ENCODE peak calls at places on chromosomes 6 and 20, in seven cellular contexts. Q, N, V, P, O, A and M are unnamed samples.

GRCh38 chr6:143675946-143676345 is 1.8 kb upstream of the PHACTR2 start:
- DNase-seq in N (no peak), V (no peak), P (peak; percentile 71), O (peak; percentile 62), Q (no peak), A (no peak), M (peak; percentile 71)

GRCh38 chr6:110560239-110561015 is 84.0 kb upstream of the SLC22A16 start:
- DNase-seq in Q (no peak), A (no peak), O (no peak), V (no peak), P (no peak), N (no peak), M (no peak)

GRCh38 chr20:35344354-35344837 is 52.2 kb upstream of the FAM83C start:
- DNase-seq in P (peak; percentile 97), Q (peak; percentile 70), V (peak; percentile 76), O (peak; percentile 91), A (peak; percentile 84), N (no peak), M (peak; percentile 93)

GRCh38 chr6:4666886-4667513 is 109.2 kb upstream of the CDYL start:
- DNase-seq in A (no peak), N (no peak), V (no peak), P (no peak), O (no peak), Q (no peak), M (no peak)

GRCh38 chr6:2378891-2379652 is 133.7 kb upstream of the GMDS start:
- DNase-seq in V (no peak), P (peak; percentile 37), A (peak; percentile 67), Q (no peak), O (peak; percentile 41), N (no peak), M (peak; percentile 40)

GRCh38 chr6:16299861-16300260 is 61.5 kb downstream of the GMPR start:
- DNase-seq in P (no peak), Q (no peak), A (no peak), O (no peak), V (no peak), N (no peak), M (no peak)

GRCh38 chr20:47016068-47016664 is 121.5 kb downstream of the EYA2 start:
- DNase-seq in N (no peak), V (no peak), A (no peak), Q (no peak), P (no peak), O (no peak), M (no peak)

GRCh38 chr20:49858076-49858565 is 45.5 kb downstream of the SLC9A8 start:
- DNase-seq in N (no peak), O (peak; percentile 40), Q (no peak), V (no peak), P (peak; percentile 70), A (no peak), M (no peak)

GRCh38 chr20:60851826-60852704 is 400.0 kb upstream of the CDH4 start:
- DNase-seq in N (peak; percentile 21), P (no peak), A (no peak), O (no peak), Q (no peak), V (no peak), M (no peak)

GRCh38 chr20:62338294-62338620 is 28.9 kb downstream of the LAMA5 start:
- DNase-seq in P (no peak), A (no peak), O (no peak), Q (no peak), N (no peak), V (no peak), M (no peak)

GRCh38 chr20:62336775-62337557 is 30.1 kb downstream of the LAMA5 start:
- DNase-seq in A (no peak), V (no peak), N (no peak), Q (no peak), P (no peak), O (no peak), M (no peak)

GRCh38 chr20:62342910-62343309 is 24.2 kb downstream of the LAMA5 start:
- DNase-seq in A (no peak), P (no peak), V (no peak), Q (no peak), O (no peak), N (no peak), M (no peak)

GRCh38 chr20:62337558-62338293 is 29.4 kb downstream of the LAMA5 start:
- DNase-seq in A (no peak), V (no peak), P (no peak), Q (no peak), O (no peak), N (no peak), M (no peak)

DNA sequence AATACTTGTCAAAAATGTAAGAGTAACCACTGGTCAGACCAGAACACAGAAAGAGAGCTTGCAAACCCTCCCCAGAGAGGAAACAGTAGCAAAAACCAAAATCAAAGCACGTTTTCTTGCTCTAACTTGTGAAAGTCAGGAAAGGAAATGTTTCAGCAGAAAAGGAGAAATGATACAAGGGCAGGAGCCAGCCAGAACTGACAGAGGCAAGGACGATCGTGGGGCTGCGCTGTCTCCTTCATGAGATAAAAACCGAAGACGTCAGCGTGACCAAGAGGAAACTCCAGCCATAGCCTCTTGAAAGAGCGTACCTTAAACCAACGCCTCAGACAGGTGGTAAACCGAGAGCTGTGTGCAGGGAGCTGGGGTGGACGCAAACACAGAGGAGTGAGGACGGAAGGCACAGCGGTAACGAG is 27.5 kb downstream of the LAMA5 start:
- DNase-seq in O (no peak), P (no peak), N (no peak), V (no peak), Q (no peak), A (no peak), M (no peak)
- H3K4me3 ChIP-seq in O (no peak overlapping the region), P (no peak overlapping the region), N (no peak overlapping the region), V (no peak overlapping the region), Q (no peak overlapping the region), A (no peak overlapping the region), M (no peak overlapping the region)

DNA sequence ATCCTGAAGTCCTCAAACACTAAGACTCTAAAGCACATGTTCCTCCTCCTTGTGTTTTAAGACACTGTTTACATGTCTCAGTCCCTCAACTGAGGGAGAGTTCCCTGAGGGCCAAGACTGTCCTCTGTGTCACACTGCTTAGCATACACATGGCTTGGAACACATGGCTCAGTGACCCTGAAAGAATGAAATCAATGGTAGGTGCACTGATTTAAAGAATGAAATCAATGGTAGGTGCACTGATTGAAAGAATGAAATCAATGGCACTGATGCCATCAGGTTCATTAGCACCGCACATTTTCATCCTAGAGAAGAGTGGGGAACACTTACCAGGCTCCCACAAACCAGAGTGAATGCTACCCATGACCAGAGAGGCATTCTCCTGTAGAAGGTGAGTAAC is 9.8 kb downstream of the TOMM34 start:
- DNase-seq in A (no peak), N (no peak), V (no peak), O (no peak), Q (no peak), P (no peak), M (no peak)
- TF ChIP-seq CTCF in A (no peak), N (no peak), V (no peak), O (no peak), Q (no peak), P (no peak), M (no peak)

DNA sequence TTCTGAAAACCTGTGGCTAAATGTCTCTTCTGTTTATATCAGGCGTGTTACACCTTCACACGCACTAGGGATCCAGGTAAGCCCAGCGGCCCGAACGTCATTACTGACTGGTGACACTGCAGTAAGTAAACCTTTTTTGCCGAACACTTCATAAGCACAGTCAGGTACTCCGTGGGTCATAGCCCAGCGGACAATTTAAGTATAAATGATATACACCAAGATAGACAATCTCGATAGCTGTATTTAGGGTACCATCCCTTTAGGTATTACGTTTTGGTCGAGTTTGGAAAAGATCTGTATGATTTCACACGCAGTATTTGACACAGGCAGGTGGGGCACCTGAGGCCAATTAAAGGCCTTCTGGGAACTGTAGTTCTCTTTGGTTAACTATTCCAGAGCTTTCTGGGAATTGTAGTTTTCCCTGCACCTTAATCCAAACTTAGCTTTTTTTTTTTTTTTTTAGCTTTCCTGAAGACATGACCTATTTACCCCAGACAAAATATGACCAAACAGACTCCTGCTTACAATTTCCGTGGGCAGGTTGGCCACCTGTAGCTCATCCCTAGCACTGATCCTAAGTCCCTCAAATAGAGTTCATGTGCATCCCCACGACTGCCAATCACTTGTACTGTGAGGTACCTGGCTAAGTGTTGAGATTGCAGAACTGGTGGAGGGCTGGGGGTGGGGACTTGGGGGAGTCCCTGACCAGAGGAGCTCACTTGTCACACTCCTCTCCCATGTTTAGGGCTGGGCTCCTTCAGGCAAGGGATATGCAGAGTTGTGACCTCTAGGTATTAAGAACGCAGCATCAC is 908 bp upstream of the EHMT2 start:
- DNase-seq in P (peak; percentile 50), A (no peak), Q (no peak), O (peak; percentile 56), N (peak; percentile 42), V (no peak), M (peak; percentile 56)
- H3K4me3 ChIP-seq in P (peak overlapping the region; percentile 98), A (peak overlapping the region; percentile 89), Q (peak overlapping the region; percentile 96), O (peak overlapping the region; percentile 99), N (peak overlapping the region; percentile 80), V (peak overlapping the region; percentile 9), M (peak overlapping the region; percentile 69)

GRCh38 chr20:21129861-21130260 is 4.0 kb downstream of the KIZ start:
- DNase-seq in A (no peak), P (no peak), Q (no peak), N (no peak), O (no peak), V (no peak), M (no peak)
- TF ChIP-seq CTCF in A (peak; percentile 28), P (no peak), Q (no peak), N (no peak), O (no peak), V (no peak), M (no peak)

DNA sequence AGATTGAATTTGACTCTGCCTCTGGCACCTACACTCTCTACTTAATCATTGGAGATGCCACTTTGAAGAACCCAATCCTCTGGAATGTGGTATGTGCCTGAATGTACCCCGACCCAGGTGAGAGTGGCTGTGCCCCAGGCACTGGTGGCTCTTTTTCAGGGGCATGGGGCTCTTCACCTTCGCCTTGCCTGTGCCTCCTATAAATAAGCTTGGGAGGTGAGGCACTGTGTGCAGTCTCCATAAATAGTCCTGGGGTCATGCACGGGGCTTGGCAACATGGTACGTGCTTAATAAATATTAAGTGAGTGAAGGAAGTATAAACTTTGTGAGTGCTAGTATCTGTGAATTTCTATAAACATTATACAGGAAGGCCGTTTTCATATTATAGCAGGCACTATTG is 33.0 kb downstream of the GHRH start:
- DNase-seq in N (no peak), P (no peak), Q (no peak), V (no peak), O (no peak), A (no peak), M (no peak)
- H3K4me3 ChIP-seq in N (no peak overlapping the region), P (no peak overlapping the region), Q (no peak overlapping the region), V (no peak overlapping the region), O (no peak overlapping the region), A (no peak overlapping the region), M (no peak overlapping the region)

DNA sequence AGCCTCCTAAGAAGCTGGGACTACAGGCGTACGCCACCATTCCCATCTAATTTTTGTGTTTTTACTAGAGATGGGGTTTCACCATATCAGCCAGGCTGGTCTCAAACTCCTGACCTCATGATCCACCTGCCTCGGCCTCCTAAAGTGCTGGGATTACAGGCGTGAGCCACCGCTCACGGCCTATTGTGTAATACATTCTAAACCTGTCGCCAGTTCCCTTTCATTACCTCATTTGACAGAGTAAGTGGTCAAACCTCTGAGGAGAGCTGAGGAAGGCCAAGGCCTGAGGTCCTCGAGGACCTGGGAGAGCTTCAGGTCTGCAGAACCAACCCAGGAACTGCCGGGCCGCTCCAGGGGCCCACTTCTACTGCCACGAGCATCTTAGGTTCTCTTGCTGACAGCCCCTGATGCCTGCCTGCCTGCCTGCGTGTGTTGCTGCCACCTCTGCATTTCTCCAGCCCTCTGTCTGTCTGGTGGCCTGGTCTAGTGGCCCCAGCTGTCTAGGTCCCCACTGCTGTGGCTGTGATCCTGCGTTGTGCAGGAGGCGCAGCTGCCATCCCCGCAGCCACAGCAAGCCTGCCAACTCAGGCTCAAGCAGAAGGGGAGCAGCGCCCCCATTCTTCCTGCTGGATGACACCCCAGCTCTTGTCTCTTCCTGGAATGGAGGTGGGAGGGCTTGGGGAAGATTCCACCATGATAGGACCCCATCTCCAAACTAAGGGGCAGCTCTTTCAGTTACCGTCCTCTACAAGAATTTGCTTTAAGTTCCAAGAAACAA is 45.3 kb downstream of the PRR18 start:
- DNase-seq in V (no peak), N (no peak), Q (no peak), P (no peak), O (no peak), A (no peak), M (no peak)
- TF ChIP-seq CTCF in V (no peak), N (no peak), Q (no peak), P (no peak), O (no peak), A (no peak), M (no peak)